ENCODE peak calls at places on chromosomes 1 and 21, in ten cellular contexts. E is GM23338, Y is OCI-LY7, Z is ovary, T is heart left ventricle, W is Calu3, H is type B pancreatic cell, U is A549, J is RWPE1, O is cardiac fibroblast. P is an unnamed sample.

GRCh38 chr1:214496126-214496525 is 55.3 kb downstream of the PTPN14 start:
- DNase-seq in O (no peak), E (no peak), W (no peak), T (no peak), Z (no peak), J (no peak), Y (no peak), U (no peak), H (no peak), P (no peak)

GRCh38 chr1:117562581-117563491 is 43.0 kb upstream of the TENT5C start:
- DNase-seq in O (no peak), E (no peak), Y (no peak), U (no peak), T (no peak), J (no peak), W (no peak), Z (no peak), H (no peak), P (no peak)

GRCh38 chr21:16408280-16408669 is 678.5 kb downstream of the USP25 start:
- DNase-seq in T (no peak), U (no peak), E (no peak), H (no peak), Y (no peak), J (no peak), W (no peak), Z (no peak), O (no peak), P (no peak)

GRCh38 chr21:28633803-28634572 is 358.7 kb downstream of the LTN1 start:
- DNase-seq in E (no peak), U (no peak), W (no peak), J (peak; percentile 42), Z (no peak), H (no peak), T (peak; percentile 64), O (peak; percentile 96), Y (no peak), P (no peak)

GRCh38 chr1:184945678-184946412 is 28.5 kb downstream of the NIBAN1 start:
- DNase-seq in H (no peak), Y (no peak), J (no peak), W (no peak), Z (no peak), T (no peak), O (peak; percentile 74), E (no peak), U (no peak), P (no peak)

GRCh38 chr1:173175514-173176146 is 31.5 kb downstream of the TNFSF4 start:
- DNase-seq in W (no peak), U (no peak), E (no peak), J (no peak), Y (no peak), H (no peak), T (no peak), O (peak; percentile 63), Z (no peak), P (no peak)

GRCh38 chr1:148161252-148161901 is 9.3 kb upstream of the NBPF11 start:
- DNase-seq in H (no peak), Z (no peak), U (no peak), T (no peak), W (no peak), O (no peak), Y (no peak), E (peak; percentile 2), J (no peak), P (no peak)

GRCh38 chr21:32494946-32495703 is 82.6 kb downstream of the EVA1C start:
- DNase-seq in J (peak; percentile 36), Y (no peak), W (no peak), H (no peak), Z (peak; percentile 11), E (peak; percentile 32), T (no peak), U (peak; percentile 36), O (peak; percentile 80), P (no peak)

GRCh38 chr1:54167422-54168139 is 14.8 kb upstream of the CDCP2 start:
- DNase-seq in H (no peak), E (no peak), J (peak; percentile 92), U (no peak), T (no peak), Z (no peak), O (peak; percentile 49), W (no peak), Y (no peak), P (no peak)

GRCh38 chr1:83932281-83932680 is 66.7 kb downstream of the TTLL7 start:
- DNase-seq in O (no peak), Z (no peak), W (no peak), T (no peak), U (no peak), Y (no peak), J (no peak), H (no peak), E (no peak), P (no peak)
- TF ChIP-seq CTCF in O (no peak), Z (no peak), W (no peak), T (no peak), U (no peak), Y (no peak), J (no peak), H (no peak), E (no peak), P (no peak)

GRCh38 chr1:155962599-155963211 is 15.6 kb downstream of the ARHGEF2 start:
- DNase-seq in W (peak; percentile 68), J (no peak), O (peak; percentile 56), T (peak; percentile 59), U (no peak), Y (no peak), H (no peak), Z (peak; percentile 62), E (no peak), P (no peak)

GRCh38 chr1:155966135-155966534 is 12.2 kb downstream of the ARHGEF2 start:
- DNase-seq in J (no peak), E (peak; percentile 67), Z (no peak), W (no peak), H (no peak), T (no peak), O (no peak), U (no peak), Y (no peak), P (no peak)

GRCh38 chr1:155964193-155964592 is 14.2 kb downstream of the ARHGEF2 start:
- DNase-seq in U (no peak), H (no peak), T (no peak), E (no peak), Z (no peak), O (no peak), J (no peak), W (no peak), Y (no peak), P (no peak)

GRCh38 chr1:155960081-155960745 is 18.1 kb downstream of the ARHGEF2 start:
- DNase-seq in J (no peak), Y (peak; percentile 67), O (no peak), T (no peak), U (no peak), Z (no peak), E (no peak), W (no peak), H (no peak), P (no peak)

GRCh38 chr1:155961937-155962336 is 16.4 kb downstream of the ARHGEF2 start:
- DNase-seq in E (no peak), W (peak; percentile 86), Z (no peak), T (peak; percentile 61), Y (no peak), U (peak; percentile 96), J (peak; percentile 97), H (no peak), O (peak; percentile 98), P (no peak)
- TF ChIP-seq CTCF in E (no peak), W (peak; percentile 59), Z (no peak), T (peak; percentile 54), Y (no peak), U (peak; percentile 43), J (peak; percentile 54), H (no peak), O (peak; percentile 12), P (no peak)

DNA sequence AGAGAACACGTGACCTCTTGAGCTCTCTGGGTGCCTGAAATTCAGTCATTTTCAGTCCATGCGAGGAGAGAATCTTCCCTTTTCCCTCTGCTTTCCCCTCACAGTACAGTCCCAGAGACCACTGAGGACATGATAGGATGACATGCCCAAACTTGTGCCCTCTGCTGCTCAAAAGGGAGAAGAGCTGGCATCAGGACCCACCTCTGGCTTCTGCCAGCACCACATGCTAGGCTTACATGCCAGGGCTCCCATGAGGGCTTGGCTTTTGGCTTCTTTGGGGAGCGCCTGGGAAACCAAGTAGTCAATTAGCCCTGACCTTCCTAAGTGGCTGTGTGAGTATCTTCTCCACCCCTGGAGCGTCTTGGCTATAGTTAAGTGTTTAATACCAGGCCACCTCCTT is 13.8 kb upstream of the KCNQ4 start:
- DNase-seq in H (no peak), Z (no peak), U (no peak), O (no peak), W (no peak), Y (peak; percentile 17), T (no peak), E (no peak), J (no peak), P (no peak)
- TF ChIP-seq CTCF in H (no peak), Z (no peak), U (peak; percentile 15), O (no peak), W (no peak), Y (peak; percentile 54), T (peak; percentile 47), E (peak; percentile 22), J (no peak), P (no peak)

GRCh38 chr21:37660709-37661108 is 255.5 kb downstream of the KCNJ6 start:
- DNase-seq in T (no peak), E (no peak), U (no peak), O (no peak), Z (no peak), W (no peak), Y (no peak), H (no peak), J (no peak), P (no peak)

GRCh38 chr21:37656899-37657298 is 259.4 kb downstream of the KCNJ6 start:
- DNase-seq in U (no peak), J (no peak), T (no peak), O (no peak), W (no peak), Z (no peak), E (no peak), H (no peak), Y (no peak), P (no peak)

GRCh38 chr21:37659874-37660273 is 256.4 kb downstream of the KCNJ6 start:
- DNase-seq in O (no peak), W (no peak), Y (no peak), U (no peak), T (peak; percentile 10), J (no peak), H (no peak), Z (no peak), E (no peak), P (no peak)

GRCh38 chr21:37658121-37658993 is 257.9 kb downstream of the KCNJ6 start:
- DNase-seq in U (no peak), E (no peak), W (no peak), J (no peak), H (no peak), Y (no peak), O (peak; percentile 18), T (no peak), Z (no peak), P (no peak)

DNA sequence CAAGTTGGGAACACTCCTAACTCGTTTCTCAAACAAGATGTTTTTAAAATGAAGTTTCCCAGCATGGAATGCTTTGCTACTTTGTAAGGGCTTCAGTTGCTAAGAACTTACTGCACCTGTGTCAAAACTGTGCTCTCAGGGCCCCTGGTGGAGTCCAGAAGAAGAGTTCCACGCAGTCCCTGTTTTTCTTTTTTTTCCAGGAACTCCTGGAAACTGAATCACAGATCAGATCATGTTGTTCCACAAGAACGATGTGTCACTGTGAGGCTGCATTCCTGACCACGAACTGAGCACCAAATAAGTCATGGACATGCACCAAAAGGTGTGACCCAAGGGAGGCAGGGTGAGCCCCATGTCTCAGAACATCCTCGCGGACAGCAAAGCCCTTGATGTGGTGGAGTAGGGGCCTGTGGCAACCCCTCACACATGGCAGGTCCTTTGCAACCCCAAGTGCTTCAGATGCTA is 257.2 kb downstream of the KCNJ6 start:
- DNase-seq in E (no peak), J (peak; percentile 60), H (no peak), T (no peak), Y (no peak), O (peak; percentile 95), Z (no peak), U (peak; percentile 79), W (no peak), P (no peak)
- TF ChIP-seq CTCF in E (no peak), J (peak; percentile 27), H (no peak), T (peak; percentile 26), Y (no peak), O (peak; percentile 59), Z (no peak), U (no peak), W (no peak), P (peak; percentile 41)

P was measured in progenitor cell of endocrine pancreas.